ENCODE peak calls at places on chromosomes 16 and 17, in seven cellular contexts. K is right cardiac atrium; E is IMR-90; I is PC-3; P is CD8-positive, alpha-beta memory T cell; F is MM.1S; O is neural progenitor cell. Y is an unnamed sample.

GRCh38 chr16:3577302-3577752 is at the start of gene NLRC3:
- DNase-seq in I (no peak), O (no peak), E (no peak), K (no peak), F (no peak), P (peak; percentile 64), Y (no peak)

GRCh38 chr16:69405757-69406156 is 18.7 kb upstream of the CYB5B start:
- DNase-seq in F (no peak), O (no peak), E (no peak), K (no peak), I (no peak), P (no peak), Y (no peak)

GRCh38 chr17:9522074-9522473 is 53.5 kb downstream of the STX8 start:
- DNase-seq in E (peak; percentile 62), K (no peak), P (peak; percentile 3), I (peak; percentile 54), F (peak; percentile 45), O (peak; percentile 75), Y (peak; percentile 34)

GRCh38 chr16:85906349-85906748 is 7.4 kb downstream of the IRF8 start:
- DNase-seq in O (no peak), I (no peak), K (no peak), P (no peak), F (no peak), E (no peak), Y (no peak)

GRCh38 chr16:69384974-69385373 is 833 bp downstream of the TERF2 start:
- DNase-seq in E (no peak), O (no peak), F (no peak), I (no peak), P (no peak), K (no peak), Y (no peak)

GRCh38 chr17:48544356-48545021 is 420 bp downstream of the HOXB2 start:
- DNase-seq in O (peak; percentile 72), F (no peak), K (peak; percentile 95), E (peak; percentile 93), I (no peak), P (peak; percentile 49), Y (no peak)

GRCh38 chr16:30378236-30379164 is 3.9 kb downstream of the SEPTIN1 start:
- DNase-seq in F (peak; percentile 98), E (peak; percentile 94), P (peak; percentile 99), K (peak; percentile 100), I (peak; percentile 94), O (peak; percentile 100), Y (peak; percentile 98)

GRCh38 chr16:71479420-71479819 is 9.7 kb downstream of the ZNF19 start:
- DNase-seq in I (peak; percentile 30), P (no peak), E (peak; percentile 34), F (no peak), K (no peak), O (peak; percentile 60), Y (no peak)

GRCh38 chr16:4306439-4307214 is 9.2 kb upstream of the GLIS2 start:
- DNase-seq in E (no peak), P (peak; percentile 58), F (peak; percentile 76), O (peak; percentile 45), I (no peak), K (no peak), Y (no peak)

GRCh38 chr16:78311831-78312230 is 212.4 kb downstream of the WWOX start:
- DNase-seq in O (no peak), P (no peak), F (no peak), I (no peak), K (no peak), E (no peak), Y (no peak)

GRCh38 chr16:22789281-22789945 is 24.5 kb upstream of the HS3ST2 start:
- DNase-seq in P (no peak), K (no peak), O (no peak), I (peak; percentile 63), F (no peak), E (no peak), Y (peak; percentile 60)

GRCh38 chr17:1643293-1643998 is 2.1 kb downstream of the SCARF1 start:
- DNase-seq in F (peak; percentile 88), I (peak; percentile 68), K (peak; percentile 71), E (no peak), P (peak; percentile 78), O (peak; percentile 87), Y (peak; percentile 70)

GRCh38 chr16:66841366-66841765 is 2.8 kb upstream of the CA7 start:
- DNase-seq in K (no peak), I (no peak), E (no peak), O (no peak), P (no peak), F (no peak), Y (no peak)

GRCh38 chr16:30458561-30459394 is 13.1 kb upstream of the SEPHS2 start:
- DNase-seq in E (no peak), I (no peak), O (no peak), P (peak; percentile 71), K (peak; percentile 74), F (no peak), Y (no peak)

GRCh38 chr16:27515874-27516353 is 33.8 kb downstream of the GTF3C1 start:
- DNase-seq in I (peak; percentile 45), F (peak; percentile 8), K (peak; percentile 67), O (peak; percentile 51), P (no peak), E (no peak), Y (peak; percentile 29)

GRCh38 chr16:86509759-86510464 is 415 bp upstream of the FOXF1 start:
- DNase-seq in I (no peak), P (no peak), O (peak; percentile 71), E (peak; percentile 96), K (peak; percentile 80), F (no peak), Y (no peak)

GRCh38 chr16:11346700-11347319 is 1.6 kb downstream of the RMI2 start:
- DNase-seq in P (no peak), E (no peak), O (no peak), K (no peak), F (no peak), I (no peak), Y (no peak)

GRCh38 chr16:11348737-11349598 is 3.7 kb downstream of the RMI2 start:
- DNase-seq in K (no peak), O (no peak), P (no peak), E (no peak), F (no peak), I (no peak), Y (no peak)

GRCh38 chr16:11345040-11345862 is at the start of gene RMI2:
- DNase-seq in F (peak; percentile 98), P (peak; percentile 96), O (peak; percentile 99), I (peak; percentile 93), E (peak; percentile 93), K (peak; percentile 98), Y (peak; percentile 100)

GRCh38 chr16:11349599-11350276 is 4.5 kb downstream of the RMI2 start:
- DNase-seq in F (no peak), K (peak; percentile 85), E (peak; percentile 92), O (no peak), I (peak; percentile 75), P (no peak), Y (peak; percentile 28)

DNA sequence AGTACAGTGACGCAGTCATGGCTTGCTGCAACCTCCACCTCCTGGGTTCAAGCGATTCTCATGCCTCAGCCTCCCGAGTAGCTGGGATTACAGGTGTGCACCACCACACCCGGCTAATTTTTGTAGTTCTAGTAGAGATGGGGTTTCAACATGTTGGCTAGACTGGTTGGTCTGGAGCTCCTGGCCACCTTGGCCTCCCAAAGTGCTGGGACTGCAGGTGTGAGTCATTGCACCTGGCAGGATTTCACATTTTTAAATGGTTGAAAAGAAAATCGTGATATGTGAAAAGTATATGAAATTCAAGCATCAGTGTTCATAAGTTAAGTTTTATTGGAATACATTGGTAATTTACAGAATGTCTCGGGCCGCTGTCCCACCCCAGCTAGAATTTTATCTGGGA is 2.6 kb downstream of the RMI2 start:
- DNase-seq in O (no peak), P (no peak), F (no peak), K (no peak), I (peak; percentile 53), E (no peak), Y (no peak)
- H3K27ac ChIP-seq in O (no peak overlapping the region), P (no peak overlapping the region), F (no peak overlapping the region), K (no peak overlapping the region), I (peak overlapping the region; percentile 99), E (no peak overlapping the region), Y (peak overlapping the region; percentile 75)

DNA sequence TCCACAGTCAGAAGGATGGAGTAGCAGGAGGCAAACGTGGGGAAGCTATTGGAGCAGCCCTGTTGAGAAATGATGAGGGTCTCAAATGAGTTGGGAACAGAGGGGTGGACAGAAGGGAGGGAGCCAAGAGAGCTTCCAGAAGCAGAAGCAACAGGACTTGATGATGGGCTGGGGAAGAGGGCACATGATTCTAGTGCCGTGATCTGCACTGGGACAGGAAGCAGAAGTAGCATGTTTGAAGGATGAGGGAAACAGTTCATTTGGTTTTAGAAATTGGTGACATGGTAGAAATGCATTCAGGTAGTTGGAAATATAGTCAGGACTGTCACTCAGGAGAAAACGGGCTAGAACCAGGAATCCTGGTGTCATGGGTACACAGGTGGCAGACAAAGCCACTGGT is 19.4 kb downstream of the EMP2 start:
- DNase-seq in F (no peak), K (no peak), E (no peak), O (no peak), I (no peak), P (no peak), Y (no peak)
- H3K27ac ChIP-seq in F (no peak overlapping the region), K (no peak overlapping the region), E (no peak overlapping the region), O (no peak overlapping the region), I (no peak overlapping the region), P (no peak overlapping the region), Y (no peak overlapping the region)

GRCh38 chr17:77246110-77247047 is 105.6 kb downstream of the SEC14L1 start:
- DNase-seq in I (no peak), E (no peak), K (no peak), F (peak; percentile 82), O (no peak), P (no peak), Y (no peak)

GRCh38 chr17:77248216-77249054 is 107.7 kb downstream of the SEC14L1 start:
- DNase-seq in I (no peak), F (no peak), O (no peak), E (no peak), P (no peak), K (no peak), Y (no peak)

GRCh38 chr17:77247609-77248008 is 106.8 kb downstream of the SEC14L1 start:
- DNase-seq in O (no peak), K (no peak), F (no peak), I (no peak), E (no peak), P (no peak), Y (no peak)

GRCh38 chr17:77245162-77245926 is 104.6 kb downstream of the SEC14L1 start:
- DNase-seq in F (peak; percentile 89), I (no peak), K (no peak), E (no peak), P (no peak), O (no peak), Y (no peak)

DNA sequence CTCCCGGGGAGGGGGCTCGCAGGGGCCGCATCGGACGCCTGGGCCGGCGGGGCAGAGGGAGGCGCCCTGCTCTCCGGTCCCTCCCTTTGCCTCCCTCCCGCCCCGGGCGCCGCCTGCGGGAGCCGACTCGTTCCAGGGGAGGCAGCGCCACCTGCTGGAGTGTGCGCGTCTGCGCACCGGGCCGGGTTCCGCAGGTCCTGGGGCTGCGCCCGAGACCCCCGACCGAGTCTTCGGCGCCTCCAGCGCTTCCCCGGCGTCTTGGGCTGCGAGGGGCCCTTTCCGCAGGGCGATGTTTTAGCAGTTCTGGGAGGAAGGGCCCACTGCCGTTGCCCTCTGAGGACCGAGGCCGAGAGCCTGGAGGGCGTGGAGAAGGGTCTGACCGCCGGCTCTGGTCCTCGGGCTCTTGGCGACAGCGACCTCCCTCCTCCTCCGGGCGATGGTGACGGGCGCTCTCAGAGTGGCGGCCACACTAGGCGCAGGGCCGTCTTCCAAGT is 106.3 kb downstream of the SEC14L1 start:
- DNase-seq in F (peak; percentile 87), O (peak; percentile 93), P (peak; percentile 76), I (peak; percentile 89), K (peak; percentile 96), E (peak; percentile 59), Y (peak; percentile 59)
- H3K27ac ChIP-seq in F (peak overlapping the region; percentile 85), O (no peak overlapping the region), P (no peak overlapping the region), I (no peak overlapping the region), K (no peak overlapping the region), E (peak overlapping the region; percentile 50), Y (peak overlapping the region; percentile 60)

GRCh38 chr16:74455619-74456289 is 34.5 kb upstream of the CLEC18B start:
- DNase-seq in O (no peak), I (no peak), F (no peak), K (no peak), E (peak; percentile 33), P (no peak), Y (peak; percentile 69)
- H3K27ac ChIP-seq in O (no peak overlapping the region), I (no peak overlapping the region), F (no peak overlapping the region), K (no peak overlapping the region), E (no peak overlapping the region), P (no peak overlapping the region), Y (peak overlapping the region; percentile 90)